ENCODE peak calls at places on chromosomes 7 and 10, in four cellular contexts. P is lower lobe of right lung, W is transverse colon, E is SK-N-SH. X is an unnamed sample.

GRCh38 chr10:123970927-123971286 is 79.3 kb upstream of the CPXM2 start:
- DNase-seq in W (no peak), E (no peak), P (no peak), X (no peak)

GRCh38 chr10:47237316-47238260 is 62.4 kb upstream of the GDF10 start:
- DNase-seq in W (no peak), E (no peak), P (no peak), X (no peak)

GRCh38 chr10:48503293-48503911 is 101.5 kb downstream of the ARHGAP22 start:
- DNase-seq in E (no peak), W (no peak), P (no peak), X (no peak)

GRCh38 chr7:15461576-15461975 is 100.2 kb downstream of the AGMO start:
- DNase-seq in P (no peak), E (no peak), W (no peak), X (no peak)

GRCh38 chr7:30422922-30423321 is 55.7 kb downstream of the NOD1 start:
- DNase-seq in P (no peak), W (no peak), E (no peak), X (no peak)

GRCh38 chr10:101595591-101596433 is 7.7 kb downstream of the DPCD start:
- DNase-seq in P (no peak), W (no peak), E (no peak), X (no peak)

GRCh38 chr7:22386206-22386858 is 29.4 kb upstream of the RAPGEF5 start:
- DNase-seq in W (no peak), E (no peak), P (no peak), X (no peak)

GRCh38 chr7:29557954-29558353 is 5.7 kb upstream of the PRR15 start:
- DNase-seq in W (no peak), P (no peak), E (no peak), X (peak; percentile 28)

GRCh38 chr7:51035696-51036095 is 253.0 kb upstream of the GRB10 start:
- DNase-seq in P (no peak), E (no peak), W (no peak), X (no peak)

GRCh38 chr7:23864984-23865383 is 155.0 kb downstream of the STK31 start:
- DNase-seq in E (no peak), W (no peak), P (no peak), X (peak; percentile 90)

GRCh38 chr7:79828866-79829265 is 305.8 kb upstream of the GNAI1 start:
- DNase-seq in E (no peak), W (no peak), P (no peak), X (no peak)

GRCh38 chr7:131040467-131040932 is 287.2 kb upstream of the MKLN1 start:
- DNase-seq in P (no peak), W (peak; percentile 77), E (peak; percentile 80), X (peak; percentile 51)

GRCh38 chr7:15720849-15721471 is 34.5 kb upstream of the MEOX2 start:
- DNase-seq in P (no peak), E (peak; percentile 5), W (peak; percentile 32), X (peak; percentile 18)

GRCh38 chr7:31236868-31237267 is 103.7 kb downstream of the NEUROD6 start:
- DNase-seq in P (no peak), E (no peak), W (no peak), X (no peak)

GRCh38 chr7:81211617-81212016 is 292.8 kb upstream of the SEMA3C start:
- DNase-seq in W (no peak), E (no peak), P (no peak), X (no peak)

GRCh38 chr7:134826105-134826504 is 46.7 kb downstream of the CALD1 start:
- DNase-seq in E (no peak), W (no peak), P (no peak), X (no peak)

GRCh38 chr10:79434816-79435215 is 10.6 kb downstream of the ZCCHC24 start:
- DNase-seq in E (no peak), W (no peak), P (no peak), X (peak; percentile 74)

GRCh38 chr10:79241629-79241989 is 105.7 kb upstream of the PPIF start:
- DNase-seq in W (no peak), E (no peak), P (no peak), X (no peak)

GRCh38 chr7:110621289-110621688 is 469.6 kb upstream of the LRRN3 start:
- DNase-seq in E (no peak), W (no peak), P (no peak), X (no peak)

GRCh38 chr10:17751781-17752445 is at the start of gene TMEM236:
- DNase-seq in W (peak; percentile 77), P (no peak), E (no peak), X (no peak)

GRCh38 chr10:77639756-77640155 is 2.1 kb upstream of the KCNMA1 start:
- DNase-seq in E (no peak), W (no peak), P (no peak), X (no peak)

GRCh38 chr10:77641788-77642397 is 4.3 kb upstream of the KCNMA1 start:
- DNase-seq in W (peak; percentile 64), E (peak; percentile 72), P (no peak), X (peak; percentile 72)

GRCh38 chr10:77641344-77641743 is 3.7 kb upstream of the KCNMA1 start:
- DNase-seq in E (no peak), W (no peak), P (no peak), X (no peak)

GRCh38 chr10:77638766-77639101 is 1.1 kb upstream of the KCNMA1 start:
- DNase-seq in W (no peak), E (no peak), P (no peak), X (no peak)

GRCh38 chr10:77640167-77640566 is 2.6 kb upstream of the KCNMA1 start:
- DNase-seq in E (no peak), W (no peak), P (no peak), X (no peak)
- H3K27me3 ChIP-seq in E (no peaks in the 10 kb centered on the region), W (peaks cover 60% of the 10 kb centered on the region), P (peaks cover 38% of the 10 kb centered on the region), X (no peaks in the 10 kb centered on the region)

GRCh38 chr10:2978111-2978510 is 89.2 kb upstream of the PFKP start:
- DNase-seq in E (peak; percentile 64), P (no peak), W (no peak), X (peak; percentile 35)
- TF ChIP-seq CTCF in E (peak; percentile 73), P (peak; percentile 47), W (peak; percentile 33), X (peak; percentile 59)

DNA sequence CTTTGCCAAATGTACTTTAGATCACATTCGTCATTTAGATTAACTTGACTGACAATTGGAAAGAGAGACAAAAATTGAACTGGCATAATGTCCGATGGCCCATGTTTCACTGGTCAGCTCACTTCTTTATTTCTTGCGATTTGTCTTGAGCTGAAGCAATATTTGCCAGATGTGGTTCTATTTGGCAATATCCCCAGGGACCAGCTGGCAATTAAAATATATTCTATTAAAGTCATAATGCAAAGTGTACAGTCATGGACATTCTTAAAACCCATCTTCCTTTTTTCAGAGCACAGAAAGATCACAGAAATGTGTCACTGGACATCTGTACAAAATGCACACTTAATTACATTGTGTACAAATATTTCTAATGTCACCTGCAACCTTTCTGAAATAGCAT is 26.3 kb downstream of the NEBL start:
- DNase-seq in P (no peak), W (no peak), E (no peak), X (no peak)
- H3K4me1 ChIP-seq in P (no peaks in the 10 kb centered on the region), W (no peaks in the 10 kb centered on the region), E (peaks cover 6% of the 10 kb centered on the region), X (no peaks in the 10 kb centered on the region)

DNA sequence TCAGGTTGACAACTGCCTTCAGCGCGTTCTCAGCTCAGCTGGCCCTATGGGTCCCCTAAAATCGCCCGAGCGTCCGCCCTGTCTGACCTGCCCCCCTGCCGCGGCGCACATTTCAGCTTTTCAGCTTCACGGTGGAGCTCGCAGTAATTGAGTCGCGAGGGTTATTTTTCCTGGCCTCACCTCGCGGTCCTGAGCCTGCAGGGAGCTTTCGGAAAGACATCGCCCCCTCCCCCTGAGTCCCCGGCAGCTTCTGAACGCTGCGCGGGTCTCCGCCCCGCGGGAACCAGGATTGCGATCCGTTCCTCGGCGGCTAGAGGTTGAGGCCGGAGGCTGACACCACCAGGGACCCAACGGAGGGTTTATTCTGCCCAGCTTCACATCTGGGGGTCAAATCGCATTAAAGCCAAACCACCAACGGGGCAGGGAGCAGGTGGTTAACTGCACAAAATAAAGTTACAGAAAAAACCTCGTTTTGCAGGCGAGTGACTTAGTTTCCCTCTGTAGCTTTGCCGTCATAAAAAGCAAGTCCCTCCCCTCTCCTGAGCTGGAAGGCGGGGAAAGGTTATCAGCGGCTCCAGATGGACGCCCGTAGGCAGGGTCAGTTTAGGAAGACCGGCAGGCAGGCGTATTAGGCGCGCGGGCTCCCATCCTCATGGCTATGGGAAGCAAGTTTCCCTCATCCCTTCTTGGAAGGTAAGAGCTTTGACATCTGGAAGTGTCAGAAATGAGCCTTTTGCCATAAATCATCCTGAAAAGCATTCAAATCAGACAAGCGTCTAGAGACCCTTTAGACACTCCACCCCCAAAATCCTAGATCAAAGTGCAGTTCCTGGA is 10.9 kb downstream of the TWIST1 start:
- DNase-seq in E (peak; percentile 71), P (no peak), W (no peak), X (no peak)
- H3K27me3 ChIP-seq in E (no peaks in the 10 kb centered on the region), P (peaks cover 94% of the 10 kb centered on the region), W (peaks cover 89% of the 10 kb centered on the region), X (no peaks in the 10 kb centered on the region)

GRCh38 chr10:81898518-81898917 is 23.5 kb downstream of the NRG3 start:
- DNase-seq in E (no peak), W (no peak), P (no peak), X (no peak)

GRCh38 chr10:81905161-81905560 is 30.2 kb downstream of the NRG3 start:
- DNase-seq in E (no peak), P (no peak), W (no peak), X (no peak)

GRCh38 chr10:81909453-81909852 is 34.5 kb downstream of the NRG3 start:
- DNase-seq in W (no peak), P (no peak), E (no peak), X (no peak)

GRCh38 chr10:81903472-81903871 is 28.5 kb downstream of the NRG3 start:
- DNase-seq in P (no peak), E (no peak), W (no peak), X (no peak)
- TF ChIP-seq CTCF in P (no peak), E (no peak), W (no peak), X (no peak)

DNA sequence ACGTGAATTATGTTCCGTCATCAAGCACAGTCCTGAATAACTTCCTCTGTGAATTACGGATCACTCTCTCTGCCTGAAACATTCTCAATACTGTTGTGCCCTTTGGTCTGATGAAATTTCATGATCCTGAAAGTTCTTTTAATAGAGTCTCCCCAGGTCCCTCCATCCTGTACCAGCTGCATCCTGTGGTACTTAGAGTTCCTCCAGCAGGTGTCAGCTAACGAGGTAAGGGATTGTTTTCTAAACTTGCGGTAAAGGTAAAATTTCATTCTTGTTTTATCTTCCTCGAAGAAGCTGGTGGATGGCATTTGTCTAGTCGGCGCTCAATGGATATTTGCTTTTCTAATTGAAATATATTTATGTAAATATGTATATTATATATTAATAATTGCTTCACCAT is 393.6 kb upstream of the ADARB2 start:
- DNase-seq in P (no peak), W (no peak), E (no peak), X (no peak)
- H3K4me1 ChIP-seq in P (no peaks in the 10 kb centered on the region), W (no peaks in the 10 kb centered on the region), E (no peaks in the 10 kb centered on the region), X (no peaks in the 10 kb centered on the region)